ENCODE peak calls at places on chromosomes 5 and 9, in four cellular contexts. K, P, X and L are unnamed samples.

GRCh38 chr5:172156541-172156994 is 31.5 kb downstream of the STK10 start:
- DNase-seq in K (no peak), P (no peak), X (no peak), L (no peak)

GRCh38 chr9:121568541-121569265 is 69.1 kb upstream of the GGTA1 start:
- DNase-seq in K (no peak), P (no peak), X (no peak), L (peak)

GRCh38 chr5:125326114-125326513 is 579.7 kb upstream of the ZNF608 start:
- DNase-seq in K (no peak), P (no peak), X (peak), L (peak)

GRCh38 chr5:102809033-102809432 is 53.9 kb downstream of the PAM start:
- DNase-seq in K (no peak), P (no peak), X (peak), L (no peak)

GRCh38 chr9:95096807-95097206 is 220.7 kb downstream of the FANCC start:
- DNase-seq in K (no peak), P (no peak), X (no peak), L (no peak)

GRCh38 chr5:74241751-74242140 is 398.8 kb downstream of the ENC1 start:
- DNase-seq in K (peak), P (no peak), X (peak), L (peak)

GRCh38 chr9:115209601-115210306 is 91.8 kb upstream of the TNC start:
- DNase-seq in K (no peak), P (no peak), X (no peak), L (peak)

GRCh38 chr9:130694205-130694604 is 625 bp downstream of the EXOSC2 start:
- DNase-seq in K (no peak), P (no peak), X (no peak), L (no peak)

GRCh38 chr9:69157751-69158466 is 16.2 kb upstream of the TJP2 start:
- DNase-seq in K (peak), P (no peak), X (peak), L (peak)

GRCh38 chr5:134437340-134438267 is 25.9 kb upstream of the CDKN2AIPNL start:
- DNase-seq in K (no peak), P (no peak), X (no peak), L (peak)

GRCh38 chr5:172351240-172351778 is 67.7 kb upstream of the UBTD2 start:
- DNase-seq in K (no peak), P (no peak), X (no peak), L (no peak)

GRCh38 chr5:118791986-118792734 is 196.2 kb downstream of the DTWD2 start:
- DNase-seq in K (peak), P (no peak), X (peak), L (peak)

GRCh38 chr5:118793652-118794051 is 194.7 kb downstream of the DTWD2 start:
- DNase-seq in K (no peak), P (no peak), X (no peak), L (no peak)

GRCh38 chr5:118793091-118793490 is 195.3 kb downstream of the DTWD2 start:
- DNase-seq in K (no peak), P (no peak), X (no peak), L (no peak)

GRCh38 chr5:118796081-118796480 is 192.3 kb downstream of the DTWD2 start:
- DNase-seq in K (no peak), P (no peak), X (no peak), L (no peak)

DNA sequence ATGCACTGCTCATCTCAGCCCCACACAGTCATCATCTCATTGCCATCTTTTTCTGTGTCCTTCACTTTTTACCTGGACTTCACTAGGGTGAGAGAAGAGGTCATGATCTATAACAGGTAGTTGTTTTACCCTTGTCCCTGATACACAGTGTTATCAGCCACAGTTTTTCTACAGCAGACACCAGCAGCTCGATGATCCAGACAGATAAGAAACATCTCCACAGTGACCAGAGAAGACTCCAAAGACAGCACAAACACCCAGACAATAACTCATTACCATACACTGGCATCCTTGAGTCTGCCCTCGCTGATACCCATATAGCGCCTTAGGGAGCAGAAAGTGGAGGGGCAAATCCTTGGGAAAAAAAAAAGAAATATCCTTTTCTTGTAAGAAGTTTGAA is 194.1 kb downstream of the DTWD2 start:
- DNase-seq in K (no peak), P (no peak), X (no peak), L (no peak)
- H3K4me3 ChIP-seq in K (no peak), P (no peak), X (no peak), L (no peak)

DNA sequence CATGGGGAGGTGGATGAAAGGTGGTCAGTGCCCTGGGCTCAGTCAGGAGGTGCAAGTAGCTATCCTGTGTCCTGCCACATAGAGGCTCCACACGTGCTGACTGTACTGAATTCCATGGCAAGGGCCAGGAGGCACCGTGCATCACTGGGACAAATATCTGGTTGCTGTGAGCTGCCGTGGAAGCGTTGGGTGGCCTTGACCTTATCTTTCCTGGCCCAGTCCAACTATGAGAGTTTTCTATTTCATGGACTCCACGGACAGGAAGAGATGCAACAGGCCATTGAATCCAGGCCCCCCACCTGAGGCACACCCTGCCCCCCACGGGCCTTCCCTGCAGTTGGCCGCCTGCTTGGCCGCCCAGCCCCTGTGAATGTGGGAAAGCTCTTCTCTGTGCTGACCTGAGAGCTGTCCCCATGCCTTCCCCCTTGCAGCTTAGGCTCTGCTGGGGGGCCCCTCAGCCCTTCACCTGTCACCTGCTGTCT is 1.7 kb downstream of the GRHPR start:
- DNase-seq in K (no peak), P (no peak), X (no peak), L (no peak)
- H3K4me3 ChIP-seq in K (no peak), P (peak), X (peak), L (peak)

GRCh38 chr9:18474778-18475177 is 825 bp downstream of the ADAMTSL1 start:
- DNase-seq in K (no peak), P (no peak), X (peak), L (peak)
- H3K4me3 ChIP-seq in K (peak), P (peak), X (peak), L (peak)

DNA sequence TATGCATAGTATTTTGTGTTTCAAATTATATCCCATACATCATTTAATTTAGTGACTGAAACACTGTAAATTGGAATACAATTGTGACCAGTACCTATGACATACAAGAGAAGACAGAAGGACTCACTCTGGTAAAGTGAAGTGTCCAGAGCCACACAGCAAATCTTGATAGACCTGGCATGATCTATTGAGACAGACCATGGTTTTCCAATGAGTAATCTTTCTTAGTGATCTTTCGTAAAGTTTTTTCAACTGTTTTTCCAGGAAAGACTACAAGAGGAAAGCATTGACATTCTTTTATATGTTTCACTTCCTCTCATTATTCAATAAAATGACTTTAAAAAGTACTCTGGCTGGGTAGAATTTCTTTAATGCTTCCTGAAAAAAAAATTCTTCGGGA is 43.3 kb upstream of the ALDH1A1 start:
- DNase-seq in K (no peak), P (no peak), X (peak), L (peak)
- H3K4me3 ChIP-seq in K (no peak), P (no peak), X (no peak), L (no peak)

GRCh38 chr5:54457094-54457531 is 1.6 kb downstream of the HSPB3 start:
- DNase-seq in K (peak), P (no peak), X (peak), L (peak)
- H3K4me3 ChIP-seq in K (peak), P (no peak), X (peak), L (no peak)

GRCh38 chr5:73215891-73216610 is 43.1 kb downstream of the TMEM174 start:
- DNase-seq in K (no peak), P (no peak), X (peak), L (peak)

GRCh38 chr5:73213566-73213998 is 40.6 kb downstream of the TMEM174 start:
- DNase-seq in K (peak), P (no peak), X (peak), L (peak)

GRCh38 chr5:73218552-73219171 is 45.7 kb downstream of the TMEM174 start:
- DNase-seq in K (no peak), P (no peak), X (peak), L (peak)

GRCh38 chr5:73214921-73215490 is 42.0 kb downstream of the TMEM174 start:
- DNase-seq in K (no peak), P (no peak), X (no peak), L (no peak)

GRCh38 chr5:73215525-73215890 is 42.5 kb downstream of the TMEM174 start:
- DNase-seq in K (no peak), P (no peak), X (no peak), L (peak)
- H3K4me3 ChIP-seq in K (peak), P (peak), X (peak), L (peak)

GRCh38 chr9:137876781-137877386 is 698 bp upstream of the CACNA1B start:
- DNase-seq in K (no peak), P (no peak), X (no peak), L (no peak)
- H3K4me3 ChIP-seq in K (no peak), P (no peak), X (no peak), L (no peak)

GRCh38 chr5:146206257-146206656 is 2.9 kb downstream of the RBM27 start:
- DNase-seq in K (no peak), P (no peak), X (no peak), L (no peak)

GRCh38 chr5:146203011-146203871 is at the start of gene RBM27:
- DNase-seq in K (peak), P (peak), X (peak), L (peak)

GRCh38 chr5:146203872-146204192 is 427 bp downstream of the RBM27 start:
- DNase-seq in K (no peak), P (no peak), X (no peak), L (no peak)

GRCh38 chr5:146208916-146209522 is 5.6 kb downstream of the RBM27 start:
- DNase-seq in K (no peak), P (no peak), X (no peak), L (no peak)

GRCh38 chr5:146205499-146206202 is 2.2 kb downstream of the RBM27 start:
- DNase-seq in K (no peak), P (no peak), X (no peak), L (no peak)
- H3K4me3 ChIP-seq in K (no peak), P (no peak), X (peak), L (peak)

DNA sequence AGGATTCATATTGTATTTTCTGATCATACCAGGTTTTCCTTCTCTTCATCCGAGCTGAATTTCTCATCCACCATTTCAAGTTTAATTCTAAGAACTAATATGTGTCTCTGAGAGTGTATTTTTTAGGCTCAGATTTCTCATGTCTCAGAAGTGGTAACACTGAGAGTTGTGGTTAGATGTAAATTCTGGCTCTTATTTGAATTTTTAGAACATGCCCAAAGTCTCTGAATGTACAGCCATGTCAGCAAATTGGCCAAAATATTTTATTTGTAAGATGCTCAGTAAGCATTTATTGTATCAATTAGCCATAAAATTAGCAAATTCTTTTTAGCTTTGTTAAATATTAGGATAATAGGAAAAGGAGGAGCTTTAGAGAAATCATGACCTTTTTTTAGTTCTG is 16.6 kb downstream of the SV2C start:
- DNase-seq in K (no peak), P (no peak), X (no peak), L (no peak)
- H3K4me3 ChIP-seq in K (no peak), P (no peak), X (no peak), L (no peak)

GRCh38 chr9:98254236-98255063 is 999 bp downstream of the TBC1D2 start:
- DNase-seq in K (no peak), P (no peak), X (no peak), L (no peak)

GRCh38 chr9:98253563-98253962 is 1.9 kb downstream of the TBC1D2 start:
- DNase-seq in K (no peak), P (no peak), X (no peak), L (no peak)

GRCh38 chr9:98256632-98257218 is 1.3 kb upstream of the TBC1D2 start:
- DNase-seq in K (no peak), P (no peak), X (no peak), L (no peak)

GRCh38 chr9:98255064-98255577 is 328 bp downstream of the TBC1D2 start:
- DNase-seq in K (no peak), P (no peak), X (peak), L (peak)

GRCh38 chr9:98255578-98256296 is at the start of gene TBC1D2:
- DNase-seq in K (peak), P (peak), X (peak), L (peak)
- H3K4me3 ChIP-seq in K (peak), P (peak), X (peak), L (peak)